ENCODE peak calls at places on chromosomes 4 and X, in five cellular contexts. One of them, this sample, is unnamed.

GRCh38 chrX:2701600-2701999 is 10.5 kb downstream of the CD99 start:
- DNase-seq in T-helper 1 cell: no peak
- DNase-seq in globus pallidus: no peak
- DNase-seq in activated CD4-positive, alpha-beta T cell treated with anti-CD3 and anti-CD28 coated beads, Interleukin-2, amount 50 U/mL, for 24 hours: no peak
- DNase-seq in frontal cortex: no peak
- DNase-seq in this sample: no peak

GRCh38 chrX:120316587-120317283 is 5.5 kb upstream of the TMEM255A start:
- DNase-seq in T-helper 1 cell: no peak
- DNase-seq in frontal cortex: no peak
- DNase-seq in globus pallidus: no peak
- DNase-seq in activated CD4-positive, alpha-beta T cell treated with anti-CD3 and anti-CD28 coated beads, Interleukin-2, amount 50 U/mL, for 24 hours: no peak
- DNase-seq in this sample: no peak

GRCh38 chr4:112557676-112558411 is 41.9 kb upstream of the NEUROG2 start:
- DNase-seq in frontal cortex: no peak
- DNase-seq in globus pallidus: no peak
- DNase-seq in activated CD4-positive, alpha-beta T cell treated with anti-CD3 and anti-CD28 coated beads, Interleukin-2, amount 50 U/mL, for 24 hours: no peak
- DNase-seq in T-helper 1 cell: no peak
- DNase-seq in this sample: no peak

GRCh38 chrX:9342581-9343051 is 122.2 kb upstream of the TBL1X start:
- DNase-seq in globus pallidus: peak
- DNase-seq in T-helper 1 cell: peak
- DNase-seq in activated CD4-positive, alpha-beta T cell treated with anti-CD3 and anti-CD28 coated beads, Interleukin-2, amount 50 U/mL, for 24 hours: no peak
- DNase-seq in frontal cortex: peak
- DNase-seq in this sample: peak

GRCh38 chr4:143700060-143700419 is 435 bp downstream of the FREM3 start:
- DNase-seq in activated CD4-positive, alpha-beta T cell treated with anti-CD3 and anti-CD28 coated beads, Interleukin-2, amount 50 U/mL, for 24 hours: no peak
- DNase-seq in T-helper 1 cell: no peak
- DNase-seq in globus pallidus: no peak
- DNase-seq in frontal cortex: peak
- DNase-seq in this sample: peak

GRCh38 chr4:168769416-168769815 is 240.6 kb downstream of the CBR4 start:
- DNase-seq in globus pallidus: no peak
- DNase-seq in T-helper 1 cell: no peak
- DNase-seq in frontal cortex: no peak
- DNase-seq in activated CD4-positive, alpha-beta T cell treated with anti-CD3 and anti-CD28 coated beads, Interleukin-2, amount 50 U/mL, for 24 hours: no peak
- DNase-seq in this sample: no peak

GRCh38 chr4:156521631-156522030 is 450.0 kb downstream of the PDGFC start:
- DNase-seq in globus pallidus: no peak
- DNase-seq in frontal cortex: no peak
- DNase-seq in T-helper 1 cell: no peak
- DNase-seq in activated CD4-positive, alpha-beta T cell treated with anti-CD3 and anti-CD28 coated beads, Interleukin-2, amount 50 U/mL, for 24 hours: no peak
- DNase-seq in this sample: no peak

GRCh38 chr4:52751349-52751911 is at the start of gene ERVMER34-1:
- DNase-seq in T-helper 1 cell: no peak
- DNase-seq in activated CD4-positive, alpha-beta T cell treated with anti-CD3 and anti-CD28 coated beads, Interleukin-2, amount 50 U/mL, for 24 hours: no peak
- DNase-seq in frontal cortex: peak
- DNase-seq in globus pallidus: no peak
- DNase-seq in this sample: peak

GRCh38 chr4:3829954-3830773 is 64.0 kb downstream of the ADRA2C start:
- DNase-seq in activated CD4-positive, alpha-beta T cell treated with anti-CD3 and anti-CD28 coated beads, Interleukin-2, amount 50 U/mL, for 24 hours: no peak
- DNase-seq in frontal cortex: no peak
- DNase-seq in T-helper 1 cell: no peak
- DNase-seq in globus pallidus: no peak
- DNase-seq in this sample: peak

GRCh38 chrX:56281789-56282188 is 49.6 kb downstream of the KLF8 start:
- DNase-seq in activated CD4-positive, alpha-beta T cell treated with anti-CD3 and anti-CD28 coated beads, Interleukin-2, amount 50 U/mL, for 24 hours: no peak
- DNase-seq in frontal cortex: peak
- DNase-seq in T-helper 1 cell: peak
- DNase-seq in globus pallidus: peak
- DNase-seq in this sample: no peak

GRCh38 chr4:103450693-103451092 is 252.6 kb upstream of the CENPE start:
- DNase-seq in T-helper 1 cell: no peak
- DNase-seq in frontal cortex: no peak
- DNase-seq in globus pallidus: no peak
- DNase-seq in activated CD4-positive, alpha-beta T cell treated with anti-CD3 and anti-CD28 coated beads, Interleukin-2, amount 50 U/mL, for 24 hours: no peak
- DNase-seq in this sample: no peak

GRCh38 chr4:3639613-3640586 is 107.7 kb upstream of the LRPAP1 start:
- DNase-seq in T-helper 1 cell: no peak
- DNase-seq in activated CD4-positive, alpha-beta T cell treated with anti-CD3 and anti-CD28 coated beads, Interleukin-2, amount 50 U/mL, for 24 hours: no peak
- DNase-seq in frontal cortex: no peak
- DNase-seq in globus pallidus: no peak
- DNase-seq in this sample: no peak

GRCh38 chrX:39260965-39261364 is 459.7 kb downstream of the MID1IP1 start:
- DNase-seq in globus pallidus: no peak
- DNase-seq in T-helper 1 cell: no peak
- DNase-seq in frontal cortex: no peak
- DNase-seq in activated CD4-positive, alpha-beta T cell treated with anti-CD3 and anti-CD28 coated beads, Interleukin-2, amount 50 U/mL, for 24 hours: no peak
- DNase-seq in this sample: no peak

GRCh38 chr4:56410247-56410646 is 23.0 kb upstream of the AASDH start:
- DNase-seq in globus pallidus: peak
- DNase-seq in frontal cortex: peak
- DNase-seq in T-helper 1 cell: peak
- DNase-seq in activated CD4-positive, alpha-beta T cell treated with anti-CD3 and anti-CD28 coated beads, Interleukin-2, amount 50 U/mL, for 24 hours: no peak
- DNase-seq in this sample: no peak